ENCODE peak calls at places on chromosomes 7 and 10, in nine cellular contexts. M, G, P, X, W, T, Y, V and J are unnamed samples. For H3K4me1, the result is how much of the 10 kb centered on the place peaks cover.

GRCh38 chr10:7544203-7544602 is 122.6 kb downstream of the ITIH5 start:
- DNase-seq in M (no peak), G (no peak), P (no peak), X (no peak), W (no peak), T (no peak), Y (no peak), V (no peak), J (no peak)

GRCh38 chr7:121313793-121314676 is 14.8 kb upstream of the WNT16 start:
- DNase-seq in M (no peak), G (no peak), P (no peak), X (no peak), W (no peak), T (no peak), Y (peak), V (no peak), J (peak)

GRCh38 chr7:89029864-89030263 is 234.3 kb upstream of the TEX47 start:
- DNase-seq in M (no peak), G (no peak), P (no peak), X (no peak), W (no peak), T (no peak), Y (no peak), V (no peak), J (no peak)

GRCh38 chr10:17025444-17026295 is 103.9 kb downstream of the CUBN start:
- DNase-seq in M (peak), G (no peak), P (peak), X (no peak), W (no peak), T (no peak), Y (peak), V (peak), J (peak)

GRCh38 chr7:104252409-104253134 is 44.8 kb upstream of the ORC5 start:
- DNase-seq in M (no peak), G (no peak), P (peak), X (no peak), W (no peak), T (no peak), Y (peak), V (no peak), J (no peak)

GRCh38 chr10:86389441-86390193 is 23.0 kb upstream of the GRID1 start:
- DNase-seq in M (no peak), G (peak), P (no peak), X (peak), W (no peak), T (no peak), Y (peak), V (no peak), J (no peak)

GRCh38 chr7:159068893-159069448 is 75.7 kb downstream of the VIPR2 start:
- DNase-seq in M (no peak), G (peak), P (no peak), X (peak), W (no peak), T (no peak), Y (no peak), V (no peak), J (no peak)

GRCh38 chr7:30923774-30924413 is 12.2 kb downstream of the AQP1 start:
- DNase-seq in M (no peak), G (peak), P (peak), X (no peak), W (no peak), T (no peak), Y (no peak), V (no peak), J (no peak)

GRCh38 chr7:78379148-78379547 is 580.6 kb downstream of the PHTF2 start:
- DNase-seq in M (no peak), G (no peak), P (no peak), X (no peak), W (no peak), T (no peak), Y (peak), V (no peak), J (no peak)

DNA sequence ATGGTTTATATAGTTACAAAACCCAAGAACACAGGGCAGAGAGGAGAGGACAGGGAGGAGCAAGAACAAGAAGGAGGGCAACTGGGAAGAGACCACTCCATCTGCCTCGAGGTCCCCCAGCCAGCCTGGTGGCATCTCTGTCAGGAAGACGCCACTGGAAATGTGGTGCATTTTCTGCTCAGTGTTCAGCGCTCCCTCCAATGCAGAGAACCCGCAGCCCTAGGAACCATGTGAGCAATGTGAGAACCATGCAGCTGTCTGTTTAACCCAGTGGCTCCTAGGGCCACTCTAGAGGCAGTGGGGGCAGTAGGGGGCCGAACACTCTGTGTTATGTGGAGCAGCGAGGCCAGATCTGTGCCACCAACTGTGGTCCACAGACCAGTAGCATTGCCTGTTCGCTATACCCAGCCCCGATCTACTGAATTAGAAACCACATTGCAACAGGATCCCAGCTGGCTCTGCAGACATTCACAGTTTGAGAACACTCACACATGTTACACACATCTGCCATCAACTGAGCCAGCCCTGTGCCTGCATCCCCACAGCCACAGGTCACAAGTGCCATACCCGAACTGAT is 110.2 kb downstream of the CPXM2 start:
- DNase-seq in M (no peak), G (no peak), P (no peak), X (no peak), W (no peak), T (no peak), Y (no peak), V (no peak), J (no peak)
- H3K4me1 ChIP-seq in M (under half), G (under half), P (under half), X (under half), W (under half), T (under half), Y (under half), V (under half), J (under half)

GRCh38 chr10:93204494-93205485 is 131.1 kb downstream of the CYP26A1 start:
- DNase-seq in M (no peak), G (no peak), P (no peak), X (no peak), W (no peak), T (no peak), Y (no peak), V (no peak), J (no peak)

GRCh38 chr10:93193886-93194285 is 120.2 kb downstream of the CYP26A1 start:
- DNase-seq in M (no peak), G (no peak), P (no peak), X (no peak), W (no peak), T (no peak), Y (no peak), V (no peak), J (no peak)

GRCh38 chr10:93198401-93199175 is 124.9 kb downstream of the CYP26A1 start:
- DNase-seq in M (no peak), G (no peak), P (peak), X (peak), W (no peak), T (no peak), Y (peak), V (peak), J (peak)

DNA sequence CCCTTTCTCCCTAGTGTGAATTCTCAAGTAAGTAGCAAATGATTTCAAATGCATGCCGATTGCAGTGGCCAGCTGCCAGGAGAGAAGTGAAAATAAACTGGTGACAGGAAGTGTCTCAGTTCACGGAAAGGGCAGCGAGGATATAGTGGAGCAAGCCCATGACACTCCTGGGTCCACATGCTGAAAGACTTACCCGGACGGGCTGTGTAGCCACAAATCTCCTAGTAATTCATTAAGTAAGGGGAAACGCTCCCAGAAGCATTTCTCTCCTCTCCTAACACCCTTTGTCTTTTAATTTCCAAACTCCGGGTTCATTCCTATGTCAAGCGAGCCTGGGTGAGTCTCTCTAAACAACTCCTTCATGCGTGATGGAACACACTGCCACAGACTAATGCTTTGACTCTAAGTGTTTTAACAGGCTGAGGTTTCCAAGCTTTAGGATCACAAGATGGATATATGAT is 125.6 kb downstream of the CYP26A1 start:
- DNase-seq in M (peak), G (no peak), P (peak), X (peak), W (peak), T (no peak), Y (peak), V (peak), J (peak)
- H3K4me3 ChIP-seq in M (peak), G (peak), P (peak), X (peak), W (no peak), T (no peak), Y (peak), V (peak), J (peak)

GRCh38 chr7:22668971-22669401 is 58.0 kb upstream of the IL6 start:
- DNase-seq in M (no peak), G (no peak), P (no peak), X (no peak), W (no peak), T (no peak), Y (no peak), V (no peak), J (no peak)

GRCh38 chr7:22667562-22668239 is 59.3 kb upstream of the IL6 start:
- DNase-seq in M (no peak), G (no peak), P (no peak), X (no peak), W (no peak), T (no peak), Y (peak), V (no peak), J (no peak)

GRCh38 chr7:22670422-22670815 is 56.6 kb upstream of the IL6 start:
- DNase-seq in M (no peak), G (no peak), P (no peak), X (no peak), W (no peak), T (no peak), Y (no peak), V (no peak), J (no peak)

GRCh38 chr7:22671177-22671879 is 55.7 kb upstream of the IL6 start:
- DNase-seq in M (no peak), G (no peak), P (no peak), X (no peak), W (no peak), T (no peak), Y (peak), V (no peak), J (no peak)

GRCh38 chr7:22669692-22670421 is 57.1 kb upstream of the IL6 start:
- DNase-seq in M (no peak), G (no peak), P (no peak), X (no peak), W (no peak), T (no peak), Y (no peak), V (no peak), J (no peak)
- H3K4me1 ChIP-seq in M (under half), G (under half), P (under half), X (under half), W (under half), T (under half), Y (under half), V (under half), J (under half)

GRCh38 chr10:101064415-101065030 is 2.7 kb downstream of the KAZALD1 start:
- DNase-seq in M (no peak), G (no peak), P (no peak), X (no peak), W (no peak), T (no peak), Y (no peak), V (no peak), J (no peak)

GRCh38 chr10:101063548-101064414 is 2.0 kb downstream of the KAZALD1 start:
- DNase-seq in M (no peak), G (no peak), P (no peak), X (no peak), W (no peak), T (no peak), Y (no peak), V (no peak), J (peak)

GRCh38 chr10:101061814-101062230 is at the start of gene KAZALD1:
- DNase-seq in M (no peak), G (no peak), P (no peak), X (no peak), W (no peak), T (no peak), Y (peak), V (no peak), J (no peak)

GRCh38 chr10:101062231-101063161 is 707 bp downstream of the KAZALD1 start:
- DNase-seq in M (no peak), G (peak), P (peak), X (peak), W (peak), T (peak), Y (peak), V (peak), J (peak)

DNA sequence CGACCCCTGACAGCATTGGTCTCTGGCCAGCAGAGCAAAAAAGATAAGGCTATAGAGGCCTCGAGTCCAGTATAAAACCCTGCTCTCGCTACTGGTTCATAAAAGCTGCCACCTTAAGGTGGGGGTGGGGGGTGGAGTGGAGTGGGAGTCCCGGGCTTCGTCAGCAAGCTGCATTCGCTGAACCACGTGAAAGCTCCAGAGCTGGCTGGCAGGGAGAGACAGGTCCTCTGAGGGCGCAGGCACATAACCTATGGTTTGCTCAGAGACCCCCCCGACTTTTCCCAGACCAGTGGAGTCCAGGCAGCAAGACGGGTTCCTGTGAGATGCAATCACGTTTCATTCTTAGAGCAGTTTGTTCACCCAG is 1.4 kb downstream of the KAZALD1 start:
- DNase-seq in M (no peak), G (no peak), P (no peak), X (no peak), W (no peak), T (no peak), Y (peak), V (no peak), J (peak)
- H3K4me3 ChIP-seq in M (peak), G (no peak), P (peak), X (peak), W (no peak), T (no peak), Y (peak), V (no peak), J (peak)